ENCODE peak calls at places on chromosomes 16 and 17, in eight cellular contexts. One of them, this sample, is unnamed.
A peak's percentile ranks its signal among the peaks of the same experiment; 100 is the strongest.

GRCh38 chr17:50925296-50925891 is 59.2 kb upstream of the TOB1 start:
- DNase-seq in adrenal gland: no peak
- DNase-seq in body of pancreas: no peak
- DNase-seq in right lobe of liver: peak; percentile 35
- DNase-seq in ovary: no peak
- DNase-seq in HCT116: no peak
- DNase-seq in endothelial cell of umbilical vein: no peak
- DNase-seq in transverse colon: no peak
- DNase-seq in this sample: no peak

GRCh38 chr17:55284001-55284884 is 19.5 kb downstream of the HLF start:
- DNase-seq in adrenal gland: no peak
- DNase-seq in body of pancreas: no peak
- DNase-seq in right lobe of liver: no peak
- DNase-seq in ovary: no peak
- DNase-seq in HCT116: no peak
- DNase-seq in endothelial cell of umbilical vein: no peak
- DNase-seq in transverse colon: no peak
- DNase-seq in this sample: no peak

GRCh38 chr16:1498899-1499676 is 5.9 kb downstream of the TELO2 start:
- DNase-seq in adrenal gland: no peak
- DNase-seq in body of pancreas: no peak
- DNase-seq in right lobe of liver: no peak
- DNase-seq in ovary: no peak
- DNase-seq in HCT116: no peak
- DNase-seq in endothelial cell of umbilical vein: no peak
- DNase-seq in transverse colon: no peak
- DNase-seq in this sample: no peak

GRCh38 chr17:51050291-51051033 is 70.2 kb downstream of the SPAG9 start:
- DNase-seq in adrenal gland: no peak
- DNase-seq in body of pancreas: no peak
- DNase-seq in right lobe of liver: no peak
- DNase-seq in ovary: no peak
- DNase-seq in HCT116: no peak
- DNase-seq in endothelial cell of umbilical vein: no peak
- DNase-seq in transverse colon: no peak
- DNase-seq in this sample: no peak

GRCh38 chr17:47811709-47812108 is 9.9 kb downstream of the OSBPL7 start:
- DNase-seq in adrenal gland: no peak
- DNase-seq in body of pancreas: no peak
- DNase-seq in right lobe of liver: no peak
- DNase-seq in ovary: no peak
- DNase-seq in HCT116: no peak
- DNase-seq in endothelial cell of umbilical vein: no peak
- DNase-seq in transverse colon: no peak
- DNase-seq in this sample: no peak

GRCh38 chr17:76485569-76485968 is 15.7 kb downstream of the RHBDF2 start:
- DNase-seq in adrenal gland: peak; percentile 77
- DNase-seq in body of pancreas: no peak
- DNase-seq in right lobe of liver: no peak
- DNase-seq in ovary: no peak
- DNase-seq in HCT116: no peak
- DNase-seq in endothelial cell of umbilical vein: peak; percentile 44
- DNase-seq in transverse colon: peak; percentile 22
- DNase-seq in this sample: no peak

GRCh38 chr16:17364319-17365210 is 106.2 kb downstream of the XYLT1 start:
- DNase-seq in adrenal gland: no peak
- DNase-seq in body of pancreas: no peak
- DNase-seq in right lobe of liver: no peak
- DNase-seq in ovary: no peak
- DNase-seq in HCT116: no peak
- DNase-seq in endothelial cell of umbilical vein: no peak
- DNase-seq in transverse colon: no peak
- DNase-seq in this sample: peak; percentile 40

GRCh38 chr16:2882460-2883026 is 472 bp upstream of the FLYWCH2 start:
- DNase-seq in adrenal gland: peak; percentile 100
- DNase-seq in body of pancreas: peak; percentile 96
- DNase-seq in right lobe of liver: peak; percentile 96
- DNase-seq in ovary: peak; percentile 95
- DNase-seq in HCT116: peak; percentile 99
- DNase-seq in endothelial cell of umbilical vein: peak; percentile 99
- DNase-seq in transverse colon: peak; percentile 98
- DNase-seq in this sample: peak; percentile 96

GRCh38 chr17:193841-194806 is 12.7 kb upstream of the DOC2B start:
- DNase-seq in adrenal gland: peak; percentile 84
- DNase-seq in body of pancreas: peak; percentile 83
- DNase-seq in right lobe of liver: no peak
- DNase-seq in ovary: no peak
- DNase-seq in HCT116: no peak
- DNase-seq in endothelial cell of umbilical vein: no peak
- DNase-seq in transverse colon: no peak
- DNase-seq in this sample: no peak

GRCh38 chr17:78361227-78361683 is 1.4 kb upstream of the SOCS3 start:
- DNase-seq in adrenal gland: no peak
- DNase-seq in body of pancreas: no peak
- DNase-seq in right lobe of liver: no peak
- DNase-seq in ovary: no peak
- DNase-seq in HCT116: no peak
- DNase-seq in endothelial cell of umbilical vein: no peak
- DNase-seq in transverse colon: no peak
- DNase-seq in this sample: no peak

GRCh38 chr16:86924537-86924936 is 346.2 kb downstream of the FOXL1 start:
- DNase-seq in adrenal gland: no peak
- DNase-seq in body of pancreas: no peak
- DNase-seq in right lobe of liver: no peak
- DNase-seq in ovary: no peak
- DNase-seq in HCT116: no peak
- DNase-seq in endothelial cell of umbilical vein: peak; percentile 47
- DNase-seq in transverse colon: no peak
- DNase-seq in this sample: no peak

GRCh38 chr17:1486802-1487695 is 5.4 kb downstream of the MYO1C start:
- DNase-seq in adrenal gland: peak; percentile 78
- DNase-seq in body of pancreas: peak; percentile 55
- DNase-seq in right lobe of liver: no peak
- DNase-seq in ovary: peak; percentile 80
- DNase-seq in HCT116: peak; percentile 68
- DNase-seq in endothelial cell of umbilical vein: peak; percentile 76
- DNase-seq in transverse colon: peak; percentile 95
- DNase-seq in this sample: peak; percentile 82

GRCh38 chr17:39591958-39592954 is 15.5 kb downstream of the NEUROD2 start:
- DNase-seq in adrenal gland: no peak
- DNase-seq in body of pancreas: peak; percentile 67
- DNase-seq in right lobe of liver: no peak
- DNase-seq in ovary: no peak
- DNase-seq in HCT116: peak; percentile 13
- DNase-seq in endothelial cell of umbilical vein: peak; percentile 34
- DNase-seq in transverse colon: peak; percentile 41
- DNase-seq in this sample: no peak

DNA sequence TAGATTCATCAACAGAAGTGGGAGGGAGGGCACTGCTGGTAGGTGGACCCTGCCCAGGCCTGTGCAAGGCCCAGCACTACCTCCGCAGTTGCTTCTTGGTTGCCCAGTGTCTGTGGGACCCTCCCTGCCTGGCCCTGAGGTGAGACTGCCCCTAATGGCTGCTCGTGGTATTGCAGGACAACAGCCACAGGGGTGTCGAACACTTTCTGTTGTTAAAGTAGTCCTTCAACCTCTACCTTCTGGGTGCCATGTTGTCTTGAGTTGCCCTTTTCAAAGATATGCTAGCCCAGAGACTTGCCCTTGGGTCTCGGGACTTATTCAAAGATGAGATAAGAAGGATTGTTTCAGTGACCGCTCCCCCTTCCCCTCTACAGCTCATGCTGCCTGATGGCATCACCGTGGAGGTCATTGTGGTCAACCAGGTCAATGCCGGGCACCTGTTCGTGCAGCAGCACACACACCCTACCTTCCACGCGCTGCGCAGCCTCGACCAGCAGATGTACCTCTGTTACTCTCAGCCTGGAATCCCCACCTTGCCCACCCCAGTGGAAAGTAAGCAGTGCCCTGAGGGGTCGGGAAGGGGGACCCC is 29.1 kb downstream of the AKAP1 start:
- DNase-seq in adrenal gland: peak; percentile 78
- DNase-seq in body of pancreas: peak; percentile 59
- DNase-seq in right lobe of liver: no peak
- DNase-seq in ovary: peak; percentile 62
- DNase-seq in HCT116: no peak
- DNase-seq in endothelial cell of umbilical vein: peak; percentile 32
- DNase-seq in transverse colon: peak; percentile 68
- DNase-seq in this sample: peak; percentile 38
- H3K36me3 ChIP-seq in adrenal gland: no peaks in the 10 kb centered on the region
- H3K36me3 ChIP-seq in body of pancreas: peaks cover 27% of the 10 kb centered on the region
- H3K36me3 ChIP-seq in right lobe of liver: peaks cover 2% of the 10 kb centered on the region
- H3K36me3 ChIP-seq in ovary: no peaks in the 10 kb centered on the region
- H3K36me3 ChIP-seq in HCT116: peaks cover 69% of the 10 kb centered on the region
- H3K36me3 ChIP-seq in endothelial cell of umbilical vein: peaks cover 4% of the 10 kb centered on the region
- H3K36me3 ChIP-seq in transverse colon: no peaks in the 10 kb centered on the region
- H3K36me3 ChIP-seq in this sample: no peaks in the 10 kb centered on the region

GRCh38 chr16:89922884-89923639 is at the start of gene TUBB3:
- DNase-seq in adrenal gland: peak; percentile 88
- DNase-seq in body of pancreas: peak; percentile 45
- DNase-seq in right lobe of liver: no peak
- DNase-seq in ovary: peak; percentile 78
- DNase-seq in HCT116: peak; percentile 56
- DNase-seq in endothelial cell of umbilical vein: peak; percentile 83
- DNase-seq in transverse colon: peak; percentile 58
- DNase-seq in this sample: peak; percentile 56
- TF ChIP-seq POLR2A in adrenal gland: peak; percentile 83
- TF ChIP-seq POLR2A in body of pancreas: no peak
- TF ChIP-seq POLR2A in right lobe of liver: peak; percentile 79
- TF ChIP-seq POLR2A in ovary: no peak
- TF ChIP-seq POLR2A in HCT116: peak; percentile 99
- TF ChIP-seq POLR2A in endothelial cell of umbilical vein: peak; percentile 99
- TF ChIP-seq POLR2A in transverse colon: no peak
- TF ChIP-seq POLR2A in this sample: peak; percentile 58

GRCh38 chr17:7120123-7120522 is 5.5 kb upstream of the ASGR2 start:
- DNase-seq in adrenal gland: no peak
- DNase-seq in body of pancreas: no peak
- DNase-seq in right lobe of liver: no peak
- DNase-seq in ovary: no peak
- DNase-seq in HCT116: no peak
- DNase-seq in endothelial cell of umbilical vein: no peak
- DNase-seq in transverse colon: no peak
- DNase-seq in this sample: no peak
- TF ChIP-seq CTCF in adrenal gland: no peak
- TF ChIP-seq CTCF in body of pancreas: no peak
- TF ChIP-seq CTCF in right lobe of liver: no peak
- TF ChIP-seq CTCF in ovary: no peak
- TF ChIP-seq CTCF in HCT116: no peak
- TF ChIP-seq CTCF in endothelial cell of umbilical vein: no peak
- TF ChIP-seq CTCF in transverse colon: no peak
- TF ChIP-seq CTCF in this sample: no peak

DNA sequence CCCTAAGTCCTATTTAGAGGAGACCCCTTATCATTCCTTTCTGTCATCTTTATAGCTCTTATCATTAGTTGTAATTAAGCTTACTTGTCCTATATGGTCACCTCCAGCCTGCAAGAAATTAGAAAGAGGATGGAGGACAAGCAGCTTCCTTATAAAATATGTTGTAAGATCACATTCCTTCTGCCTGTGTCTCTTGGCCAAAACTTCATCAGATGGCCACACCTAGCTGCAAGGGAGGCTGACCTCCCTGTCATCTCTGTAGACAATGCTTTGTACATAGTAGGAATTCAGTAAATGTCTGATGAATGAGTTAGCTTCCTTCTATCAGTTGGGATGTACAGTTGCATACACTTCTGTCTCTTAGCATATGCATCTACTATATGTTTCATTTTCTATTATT is 1.9 kb downstream of the TTC19 start:
- DNase-seq in adrenal gland: no peak
- DNase-seq in body of pancreas: no peak
- DNase-seq in right lobe of liver: no peak
- DNase-seq in ovary: no peak
- DNase-seq in HCT116: no peak
- DNase-seq in endothelial cell of umbilical vein: no peak
- DNase-seq in transverse colon: no peak
- DNase-seq in this sample: no peak
- H3K36me3 ChIP-seq in adrenal gland: no peaks in the 10 kb centered on the region
- H3K36me3 ChIP-seq in body of pancreas: peaks cover 18% of the 10 kb centered on the region
- H3K36me3 ChIP-seq in right lobe of liver: peaks cover 4% of the 10 kb centered on the region
- H3K36me3 ChIP-seq in ovary: no peaks in the 10 kb centered on the region
- H3K36me3 ChIP-seq in HCT116: peaks cover 61% of the 10 kb centered on the region
- H3K36me3 ChIP-seq in endothelial cell of umbilical vein: peaks cover 15% of the 10 kb centered on the region
- H3K36me3 ChIP-seq in transverse colon: peaks cover 2% of the 10 kb centered on the region
- H3K36me3 ChIP-seq in this sample: no peaks in the 10 kb centered on the region

GRCh38 chr16:8919089-8919933 is 37.2 kb downstream of the LITAFD start:
- DNase-seq in adrenal gland: no peak
- DNase-seq in body of pancreas: no peak
- DNase-seq in right lobe of liver: no peak
- DNase-seq in ovary: no peak
- DNase-seq in HCT116: no peak
- DNase-seq in endothelial cell of umbilical vein: no peak
- DNase-seq in transverse colon: no peak
- DNase-seq in this sample: no peak
- TF ChIP-seq POLR2A in adrenal gland: no peak
- TF ChIP-seq POLR2A in body of pancreas: no peak
- TF ChIP-seq POLR2A in right lobe of liver: no peak
- TF ChIP-seq POLR2A in ovary: no peak
- TF ChIP-seq POLR2A in HCT116: no peak
- TF ChIP-seq POLR2A in endothelial cell of umbilical vein: no peak
- TF ChIP-seq POLR2A in transverse colon: no peak
- TF ChIP-seq POLR2A in this sample: no peak

GRCh38 chr17:17034028-17034427 is 8.2 kb upstream of the MPRIP start:
- DNase-seq in adrenal gland: no peak
- DNase-seq in body of pancreas: no peak
- DNase-seq in right lobe of liver: no peak
- DNase-seq in ovary: no peak
- DNase-seq in HCT116: no peak
- DNase-seq in endothelial cell of umbilical vein: no peak
- DNase-seq in transverse colon: no peak
- DNase-seq in this sample: no peak

GRCh38 chr17:17034496-17035066 is 7.7 kb upstream of the MPRIP start:
- DNase-seq in adrenal gland: no peak
- DNase-seq in body of pancreas: no peak
- DNase-seq in right lobe of liver: no peak
- DNase-seq in ovary: no peak
- DNase-seq in HCT116: no peak
- DNase-seq in endothelial cell of umbilical vein: no peak
- DNase-seq in transverse colon: no peak
- DNase-seq in this sample: no peak

GRCh38 chr17:17035490-17035889 is 6.8 kb upstream of the MPRIP start:
- DNase-seq in adrenal gland: no peak
- DNase-seq in body of pancreas: no peak
- DNase-seq in right lobe of liver: peak; percentile 22
- DNase-seq in ovary: no peak
- DNase-seq in HCT116: no peak
- DNase-seq in endothelial cell of umbilical vein: no peak
- DNase-seq in transverse colon: no peak
- DNase-seq in this sample: no peak

GRCh38 chr17:17032131-17032692 is 10.0 kb upstream of the MPRIP start:
- DNase-seq in adrenal gland: peak; percentile 62
- DNase-seq in body of pancreas: peak; percentile 67
- DNase-seq in right lobe of liver: peak; percentile 78
- DNase-seq in ovary: peak; percentile 46
- DNase-seq in HCT116: no peak
- DNase-seq in endothelial cell of umbilical vein: peak; percentile 61
- DNase-seq in transverse colon: peak; percentile 64
- DNase-seq in this sample: no peak

DNA sequence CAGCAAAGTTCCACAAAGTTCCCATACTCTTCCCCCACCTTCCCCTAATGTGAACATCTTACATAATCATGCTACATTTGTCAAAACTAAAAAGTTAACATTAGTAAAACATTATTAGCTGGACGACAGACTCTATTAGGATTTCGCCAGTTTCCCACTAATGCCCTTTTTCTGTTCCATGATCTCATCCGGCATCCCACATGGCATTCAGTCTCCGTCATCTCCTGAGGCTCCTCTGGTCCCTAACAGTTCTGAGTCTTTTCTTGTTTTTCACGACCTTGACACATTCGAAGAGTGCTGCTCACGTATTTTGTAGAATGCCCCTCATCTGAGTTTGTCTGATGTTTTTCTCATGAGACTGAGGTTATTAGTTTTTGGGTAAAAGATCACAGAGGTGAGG is 8.8 kb upstream of the MPRIP start:
- DNase-seq in adrenal gland: no peak
- DNase-seq in body of pancreas: no peak
- DNase-seq in right lobe of liver: no peak
- DNase-seq in ovary: no peak
- DNase-seq in HCT116: no peak
- DNase-seq in endothelial cell of umbilical vein: no peak
- DNase-seq in transverse colon: no peak
- DNase-seq in this sample: no peak
- TF ChIP-seq CTCF in adrenal gland: no peak
- TF ChIP-seq CTCF in body of pancreas: no peak
- TF ChIP-seq CTCF in right lobe of liver: no peak
- TF ChIP-seq CTCF in ovary: no peak
- TF ChIP-seq CTCF in HCT116: no peak
- TF ChIP-seq CTCF in endothelial cell of umbilical vein: no peak
- TF ChIP-seq CTCF in transverse colon: no peak
- TF ChIP-seq CTCF in this sample: no peak